ENCODE peak calls at places on chromosomes 2 and 18, in eight cellular contexts. One of them, this sample, is unnamed.

GRCh38 chr2:55838653-55839052 is 84.9 kb downstream of the EFEMP1 start:
- DNase-seq in keratinocyte: peak; percentile 77
- DNase-seq in LNCaP clone FGC: no peak
- DNase-seq in tibial nerve: no peak
- DNase-seq in heart left ventricle: no peak
- DNase-seq in GM12865: no peak
- DNase-seq in BE2C: no peak
- DNase-seq in IMR-90: no peak
- DNase-seq in this sample: no peak

GRCh38 chr18:5455644-5456043 is 88.2 kb downstream of the EPB41L3 start:
- DNase-seq in GM12865: no peak
- DNase-seq in tibial nerve: no peak
- DNase-seq in keratinocyte: no peak
- DNase-seq in IMR-90: peak; percentile 96
- DNase-seq in BE2C: no peak
- DNase-seq in heart left ventricle: no peak
- DNase-seq in LNCaP clone FGC: no peak
- DNase-seq in this sample: no peak

GRCh38 chr2:229376866-229377265 is 105.8 kb upstream of the PID1 start:
- DNase-seq in IMR-90: no peak
- DNase-seq in heart left ventricle: no peak
- DNase-seq in LNCaP clone FGC: no peak
- DNase-seq in BE2C: no peak
- DNase-seq in tibial nerve: no peak
- DNase-seq in keratinocyte: no peak
- DNase-seq in GM12865: no peak
- DNase-seq in this sample: no peak

GRCh38 chr2:204544961-204545860 is at the start of gene PARD3B:
- DNase-seq in IMR-90: peak; percentile 62
- DNase-seq in heart left ventricle: peak; percentile 67
- DNase-seq in BE2C: peak; percentile 61
- DNase-seq in tibial nerve: peak; percentile 20
- DNase-seq in keratinocyte: no peak
- DNase-seq in GM12865: peak; percentile 16
- DNase-seq in LNCaP clone FGC: peak; percentile 25
- DNase-seq in this sample: no peak

GRCh38 chr2:74835831-74836674 is 2.1 kb downstream of the HK2 start:
- DNase-seq in IMR-90: peak; percentile 53
- DNase-seq in keratinocyte: peak; percentile 50
- DNase-seq in heart left ventricle: no peak
- DNase-seq in LNCaP clone FGC: no peak
- DNase-seq in tibial nerve: no peak
- DNase-seq in GM12865: peak; percentile 77
- DNase-seq in BE2C: no peak
- DNase-seq in this sample: no peak

GRCh38 chr2:216696751-216697560 is 1.6 kb upstream of the IGFBP5 start:
- DNase-seq in GM12865: no peak
- DNase-seq in keratinocyte: no peak
- DNase-seq in tibial nerve: no peak
- DNase-seq in BE2C: no peak
- DNase-seq in LNCaP clone FGC: no peak
- DNase-seq in IMR-90: peak; percentile 71
- DNase-seq in heart left ventricle: no peak
- DNase-seq in this sample: no peak

GRCh38 chr18:49059028-49059670 is 108.4 kb upstream of the SMAD7 start:
- DNase-seq in GM12865: no peak
- DNase-seq in BE2C: no peak
- DNase-seq in heart left ventricle: no peak
- DNase-seq in IMR-90: peak; percentile 24
- DNase-seq in tibial nerve: no peak
- DNase-seq in LNCaP clone FGC: no peak
- DNase-seq in keratinocyte: no peak
- DNase-seq in this sample: no peak

GRCh38 chr2:79876430-79876829 is 363.6 kb downstream of the CTNNA2 start:
- DNase-seq in keratinocyte: no peak
- DNase-seq in heart left ventricle: no peak
- DNase-seq in GM12865: peak; percentile 3
- DNase-seq in LNCaP clone FGC: no peak
- DNase-seq in IMR-90: peak; percentile 2
- DNase-seq in BE2C: peak; percentile 30
- DNase-seq in tibial nerve: no peak
- DNase-seq in this sample: no peak

GRCh38 chr2:42064417-42064942 is 16.7 kb downstream of the PKDCC start:
- DNase-seq in IMR-90: peak; percentile 96
- DNase-seq in BE2C: no peak
- DNase-seq in tibial nerve: no peak
- DNase-seq in keratinocyte: no peak
- DNase-seq in heart left ventricle: no peak
- DNase-seq in GM12865: no peak
- DNase-seq in LNCaP clone FGC: no peak
- DNase-seq in this sample: no peak

GRCh38 chr2:232132179-232132578 is 170.7 kb downstream of the DIS3L2 start:
- DNase-seq in IMR-90: no peak
- DNase-seq in BE2C: no peak
- DNase-seq in LNCaP clone FGC: peak; percentile 67
- DNase-seq in keratinocyte: no peak
- DNase-seq in heart left ventricle: no peak
- DNase-seq in tibial nerve: no peak
- DNase-seq in GM12865: no peak
- DNase-seq in this sample: no peak

GRCh38 chr2:232134939-232135338 is 173.4 kb downstream of the DIS3L2 start:
- DNase-seq in tibial nerve: no peak
- DNase-seq in BE2C: no peak
- DNase-seq in heart left ventricle: no peak
- DNase-seq in LNCaP clone FGC: no peak
- DNase-seq in keratinocyte: no peak
- DNase-seq in IMR-90: no peak
- DNase-seq in GM12865: no peak
- DNase-seq in this sample: no peak

GRCh38 chr2:232129483-232129882 is 168.0 kb downstream of the DIS3L2 start:
- DNase-seq in LNCaP clone FGC: no peak
- DNase-seq in IMR-90: no peak
- DNase-seq in GM12865: no peak
- DNase-seq in keratinocyte: no peak
- DNase-seq in tibial nerve: no peak
- DNase-seq in BE2C: no peak
- DNase-seq in heart left ventricle: no peak
- DNase-seq in this sample: no peak

GRCh38 chr2:232137346-232137745 is 175.8 kb downstream of the DIS3L2 start:
- DNase-seq in IMR-90: peak; percentile 80
- DNase-seq in BE2C: no peak
- DNase-seq in keratinocyte: no peak
- DNase-seq in heart left ventricle: no peak
- DNase-seq in tibial nerve: no peak
- DNase-seq in GM12865: no peak
- DNase-seq in LNCaP clone FGC: no peak
- DNase-seq in this sample: no peak

GRCh38 chr2:232133078-232133477 is 171.6 kb downstream of the DIS3L2 start:
- DNase-seq in LNCaP clone FGC: no peak
- DNase-seq in heart left ventricle: no peak
- DNase-seq in GM12865: peak; percentile 14
- DNase-seq in tibial nerve: no peak
- DNase-seq in IMR-90: no peak
- DNase-seq in BE2C: no peak
- DNase-seq in keratinocyte: no peak
- DNase-seq in this sample: no peak
- TF ChIP-seq CTCF in LNCaP clone FGC: peak; percentile 13
- TF ChIP-seq CTCF in heart left ventricle: no peak
- TF ChIP-seq CTCF in GM12865: no peak
- TF ChIP-seq CTCF in tibial nerve: no peak
- TF ChIP-seq CTCF in IMR-90: peak; percentile 19
- TF ChIP-seq CTCF in BE2C: peak; percentile 34
- TF ChIP-seq CTCF in keratinocyte: peak; percentile 19
- TF ChIP-seq CTCF in this sample: peak; percentile 30

DNA sequence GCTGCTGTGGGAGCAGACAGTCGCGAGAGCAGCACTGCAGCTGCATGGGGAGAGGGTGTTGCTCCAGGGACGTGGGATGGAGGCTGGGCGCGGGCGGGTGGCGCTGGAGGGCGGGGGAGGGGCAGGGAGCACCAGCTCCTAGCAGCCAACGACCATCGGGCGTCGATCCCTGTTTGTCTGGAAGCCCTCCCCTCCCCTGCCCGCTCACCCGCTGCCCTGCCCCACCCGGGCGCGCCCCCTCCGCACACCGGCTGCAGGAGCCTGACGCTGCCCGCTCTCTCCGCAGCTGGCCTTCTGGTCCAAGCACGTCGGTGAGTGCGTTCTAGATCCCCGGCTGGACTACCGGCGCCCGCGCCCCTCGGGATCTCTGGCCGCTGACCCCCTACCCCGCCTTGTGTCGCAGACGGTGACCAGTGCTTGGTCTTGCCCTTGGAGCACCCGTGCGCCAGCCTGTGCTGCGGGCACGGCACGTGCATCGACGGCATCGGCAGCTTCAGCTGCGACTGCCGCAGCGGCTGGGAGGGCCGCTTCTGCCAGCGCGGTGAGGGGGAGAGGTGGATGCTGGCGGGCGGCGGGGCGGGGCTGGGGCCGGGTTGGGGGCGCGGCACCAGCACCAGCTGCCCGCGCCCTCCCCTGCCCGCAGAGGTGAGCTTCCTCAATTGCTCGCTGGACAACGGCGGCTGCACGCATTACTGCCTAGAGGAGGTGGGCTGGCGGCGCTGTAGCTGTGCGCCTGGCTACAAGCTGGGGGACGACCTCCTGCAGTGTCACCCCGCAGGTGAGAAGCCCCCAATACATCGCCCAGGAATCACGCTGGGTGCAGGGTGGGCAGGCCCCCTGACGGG is 4.6 kb downstream of the PROC start:
- DNase-seq in tibial nerve: no peak
- DNase-seq in heart left ventricle: no peak
- DNase-seq in BE2C: peak; percentile 34
- DNase-seq in GM12865: no peak
- DNase-seq in keratinocyte: no peak
- DNase-seq in IMR-90: no peak
- DNase-seq in LNCaP clone FGC: no peak
- DNase-seq in this sample: no peak
- H3K4me3 ChIP-seq in tibial nerve: peak overlapping the region; percentile 26
- H3K4me3 ChIP-seq in heart left ventricle: no peak overlapping the region
- H3K4me3 ChIP-seq in BE2C: peak overlapping the region; percentile 37
- H3K4me3 ChIP-seq in GM12865: no peak overlapping the region
- H3K4me3 ChIP-seq in keratinocyte: peak overlapping the region; percentile 64
- H3K4me3 ChIP-seq in IMR-90: peak overlapping the region; percentile 38
- H3K4me3 ChIP-seq in LNCaP clone FGC: no peak overlapping the region
- H3K4me3 ChIP-seq in this sample: no peak overlapping the region

GRCh38 chr2:190701586-190701985 is 52.7 kb downstream of the NAB1 start:
- DNase-seq in BE2C: no peak
- DNase-seq in tibial nerve: no peak
- DNase-seq in heart left ventricle: no peak
- DNase-seq in IMR-90: no peak
- DNase-seq in LNCaP clone FGC: no peak
- DNase-seq in keratinocyte: no peak
- DNase-seq in GM12865: peak; percentile 49
- DNase-seq in this sample: no peak

GRCh38 chr2:190696792-190697398 is 48.0 kb downstream of the NAB1 start:
- DNase-seq in keratinocyte: no peak
- DNase-seq in LNCaP clone FGC: no peak
- DNase-seq in tibial nerve: no peak
- DNase-seq in BE2C: no peak
- DNase-seq in heart left ventricle: no peak
- DNase-seq in GM12865: no peak
- DNase-seq in IMR-90: no peak
- DNase-seq in this sample: no peak

GRCh38 chr2:190697421-190697820 is 48.5 kb downstream of the NAB1 start:
- DNase-seq in BE2C: no peak
- DNase-seq in keratinocyte: no peak
- DNase-seq in LNCaP clone FGC: no peak
- DNase-seq in GM12865: no peak
- DNase-seq in tibial nerve: no peak
- DNase-seq in heart left ventricle: no peak
- DNase-seq in IMR-90: no peak
- DNase-seq in this sample: no peak

GRCh38 chr2:190695739-190696138 is 46.9 kb downstream of the NAB1 start:
- DNase-seq in IMR-90: peak; percentile 17
- DNase-seq in heart left ventricle: no peak
- DNase-seq in GM12865: peak; percentile 34
- DNase-seq in keratinocyte: no peak
- DNase-seq in BE2C: no peak
- DNase-seq in tibial nerve: no peak
- DNase-seq in LNCaP clone FGC: no peak
- DNase-seq in this sample: no peak

DNA sequence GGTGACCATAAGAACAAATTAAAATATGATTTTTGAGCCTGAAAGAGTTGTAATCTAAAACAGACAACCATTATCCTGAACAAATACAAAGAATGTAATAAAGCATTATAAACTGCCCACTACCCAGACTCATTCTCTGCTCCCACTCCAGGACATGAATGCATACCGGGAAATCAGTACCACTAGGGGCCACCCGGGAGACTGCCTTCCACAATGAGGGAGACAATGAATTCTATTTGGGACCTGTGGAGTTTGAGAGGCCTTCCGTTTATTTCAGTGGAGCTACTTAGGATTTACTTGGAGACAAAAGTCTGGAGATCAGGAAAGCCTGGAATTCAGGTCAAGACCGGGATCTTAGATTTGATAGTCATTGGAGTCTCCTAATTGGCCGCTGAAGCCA is 50.0 kb downstream of the NAB1 start:
- DNase-seq in BE2C: no peak
- DNase-seq in tibial nerve: no peak
- DNase-seq in heart left ventricle: no peak
- DNase-seq in LNCaP clone FGC: no peak
- DNase-seq in IMR-90: peak; percentile 11
- DNase-seq in GM12865: no peak
- DNase-seq in keratinocyte: no peak
- DNase-seq in this sample: no peak
- TF ChIP-seq CTCF in BE2C: peak; percentile 22
- TF ChIP-seq CTCF in tibial nerve: no peak
- TF ChIP-seq CTCF in heart left ventricle: peak; percentile 40
- TF ChIP-seq CTCF in LNCaP clone FGC: no peak
- TF ChIP-seq CTCF in IMR-90: no peak
- TF ChIP-seq CTCF in GM12865: no peak
- TF ChIP-seq CTCF in keratinocyte: peak; percentile 30
- TF ChIP-seq CTCF in this sample: no peak

GRCh38 chr2:142130111-142131015 is 453 bp downstream of the LRP1B start:
- DNase-seq in heart left ventricle: peak; percentile 36
- DNase-seq in tibial nerve: peak; percentile 19
- DNase-seq in keratinocyte: no peak
- DNase-seq in GM12865: peak; percentile 11
- DNase-seq in LNCaP clone FGC: peak; percentile 15
- DNase-seq in BE2C: peak; percentile 46
- DNase-seq in IMR-90: peak; percentile 51
- DNase-seq in this sample: no peak

GRCh38 chr2:142131016-142131714 is at the start of gene LRP1B:
- DNase-seq in LNCaP clone FGC: no peak
- DNase-seq in heart left ventricle: no peak
- DNase-seq in keratinocyte: no peak
- DNase-seq in BE2C: peak; percentile 20
- DNase-seq in tibial nerve: no peak
- DNase-seq in GM12865: peak; percentile 19
- DNase-seq in IMR-90: peak; percentile 7
- DNase-seq in this sample: no peak

GRCh38 chr2:142124706-142125105 is 6.1 kb downstream of the LRP1B start:
- DNase-seq in GM12865: no peak
- DNase-seq in LNCaP clone FGC: no peak
- DNase-seq in IMR-90: no peak
- DNase-seq in heart left ventricle: no peak
- DNase-seq in BE2C: no peak
- DNase-seq in keratinocyte: no peak
- DNase-seq in tibial nerve: no peak
- DNase-seq in this sample: no peak

GRCh38 chr2:142127248-142127647 is 3.6 kb downstream of the LRP1B start:
- DNase-seq in GM12865: no peak
- DNase-seq in LNCaP clone FGC: no peak
- DNase-seq in heart left ventricle: no peak
- DNase-seq in IMR-90: no peak
- DNase-seq in BE2C: no peak
- DNase-seq in keratinocyte: no peak
- DNase-seq in tibial nerve: no peak
- DNase-seq in this sample: no peak

GRCh38 chr2:142128105-142128504 is 2.7 kb downstream of the LRP1B start:
- DNase-seq in tibial nerve: no peak
- DNase-seq in IMR-90: no peak
- DNase-seq in heart left ventricle: no peak
- DNase-seq in BE2C: no peak
- DNase-seq in keratinocyte: no peak
- DNase-seq in GM12865: no peak
- DNase-seq in LNCaP clone FGC: no peak
- DNase-seq in this sample: no peak
- H3K4me3 ChIP-seq in tibial nerve: no peak overlapping the region
- H3K4me3 ChIP-seq in IMR-90: no peak overlapping the region
- H3K4me3 ChIP-seq in heart left ventricle: no peak overlapping the region
- H3K4me3 ChIP-seq in BE2C: no peak overlapping the region
- H3K4me3 ChIP-seq in keratinocyte: no peak overlapping the region
- H3K4me3 ChIP-seq in GM12865: no peak overlapping the region
- H3K4me3 ChIP-seq in LNCaP clone FGC: no peak overlapping the region
- H3K4me3 ChIP-seq in this sample: no peak overlapping the region